ENCODE peak calls at places on chromosomes 13 and 19, in four cellular contexts. G is H1, S is IMR-90, Q is H9. X is an unnamed sample.
A peak's percentile ranks its signal among the peaks of the same experiment; 100 is the strongest.

GRCh38 chr13:49602005-49602404 is 16.6 kb upstream of the RCBTB1 start:
- DNase-seq in Q (no peak), S (peak; percentile 10), G (no peak), X (no peak)

GRCh38 chr19:50909240-50910070 is 1.7 kb downstream of the KLK4 start:
- DNase-seq in Q (peak; percentile 100), S (no peak), G (peak; percentile 100), X (peak; percentile 97)

GRCh38 chr19:21314676-21315075 is 14.5 kb downstream of the ZNF708 start:
- DNase-seq in G (no peak), Q (no peak), S (peak; percentile 5), X (no peak)

GRCh38 chr19:49712397-49712859 is 21.5 kb downstream of the CPT1C start:
- DNase-seq in G (peak; percentile 92), S (peak; percentile 1), Q (peak; percentile 96), X (peak; percentile 79)

GRCh38 chr13:44311011-44311481 is 62.6 kb upstream of the SERP2 start:
- DNase-seq in S (peak; percentile 52), Q (no peak), G (no peak), X (no peak)

GRCh38 chr19:50632151-50632835 is 7.4 kb downstream of the SYT3 start:
- DNase-seq in S (no peak), Q (no peak), G (no peak), X (no peak)

GRCh38 chr13:111280226-111280625 is 40.2 kb upstream of the TEX29 start:
- DNase-seq in Q (no peak), G (no peak), S (no peak), X (no peak)

GRCh38 chr19:2050991-2051770 is at the start of gene MKNK2:
- DNase-seq in S (peak; percentile 79), Q (peak; percentile 88), G (peak; percentile 99), X (peak; percentile 85)

GRCh38 chr13:51148952-51149573 is 38.0 kb upstream of the C13orf42 start:
- DNase-seq in G (no peak), Q (peak; percentile 86), S (peak; percentile 45), X (peak; percentile 97)

GRCh38 chr19:2714531-2715269 is 6.5 kb downstream of the DIRAS1 start:
- DNase-seq in Q (no peak), G (no peak), S (no peak), X (no peak)

GRCh38 chr19:13095934-13096890 is 6.4 kb downstream of the LYL1 start:
- DNase-seq in Q (peak; percentile 89), S (no peak), G (peak; percentile 84), X (peak; percentile 87)

GRCh38 chr19:9836021-9836420 is 903 bp downstream of the PIN1 start:
- DNase-seq in Q (no peak), G (no peak), S (peak; percentile 43), X (no peak)

GRCh38 chr19:53875602-53876340 is 6.2 kb upstream of the PRKCG start:
- DNase-seq in G (no peak), Q (no peak), S (no peak), X (no peak)

GRCh38 chr13:49498211-49498610 is 2.5 kb downstream of the PHF11 start:
- DNase-seq in G (no peak), Q (no peak), S (no peak), X (no peak)

GRCh38 chr19:41302624-41303351 is 7.2 kb upstream of the CCDC97 start:
- DNase-seq in G (no peak), Q (no peak), S (no peak), X (no peak)

GRCh38 chr13:72782717-72783116 is 784 bp downstream of the PIBF1 start:
- DNase-seq in G (no peak), Q (no peak), S (peak; percentile 10), X (peak; percentile 12)

GRCh38 chr19:40257096-40257517 is 28.0 kb downstream of the AKT2 start:
- DNase-seq in G (no peak), Q (no peak), S (no peak), X (no peak)

GRCh38 chr19:51531349-51532315 is at the start of gene SIGLEC6:
- DNase-seq in Q (no peak), S (no peak), G (no peak), X (no peak)

GRCh38 chr13:31067416-31068118 is 94.1 kb downstream of the HSPH1 start:
- DNase-seq in G (no peak), Q (no peak), S (peak; percentile 78), X (no peak)

GRCh38 chr19:633068-633785 is at the start of gene POLRMT:
- DNase-seq in G (peak; percentile 95), Q (peak; percentile 98), S (peak; percentile 98), X (peak; percentile 99)
- H2BK5ac ChIP-seq in G (peak within 1 kb of the TSS; percentile 74), Q (no peak within 1 kb of the TSS), S (peak within 1 kb of the TSS; percentile 75), X (no peak within 1 kb of the TSS)

DNA sequence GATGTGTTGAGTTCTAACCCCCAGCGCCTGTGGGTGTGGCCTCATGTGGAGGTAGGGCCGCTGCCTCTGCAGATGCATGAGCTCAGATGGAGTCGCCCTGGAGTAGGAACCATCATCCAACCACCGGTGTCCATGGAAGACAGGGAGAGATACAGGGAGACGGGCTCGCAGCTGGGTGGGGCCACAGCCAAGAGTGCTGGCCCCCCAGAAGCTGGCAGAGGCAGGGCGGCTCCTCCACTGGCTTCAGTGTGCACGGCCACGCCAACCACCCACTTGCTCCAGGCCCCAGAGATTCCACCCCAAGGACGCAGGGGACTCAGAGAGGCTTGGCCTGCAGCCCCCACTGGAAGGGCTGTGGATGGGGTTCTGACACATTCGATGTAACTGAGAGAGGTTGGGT is 5.4 kb upstream of the MCF2L start:
- DNase-seq in S (no peak), G (no peak), Q (no peak), X (no peak)
- H4K5ac ChIP-seq in S (no peak overlapping the region), G (no peak overlapping the region), Q (no peak overlapping the region), X (no peak overlapping the region)

DNA sequence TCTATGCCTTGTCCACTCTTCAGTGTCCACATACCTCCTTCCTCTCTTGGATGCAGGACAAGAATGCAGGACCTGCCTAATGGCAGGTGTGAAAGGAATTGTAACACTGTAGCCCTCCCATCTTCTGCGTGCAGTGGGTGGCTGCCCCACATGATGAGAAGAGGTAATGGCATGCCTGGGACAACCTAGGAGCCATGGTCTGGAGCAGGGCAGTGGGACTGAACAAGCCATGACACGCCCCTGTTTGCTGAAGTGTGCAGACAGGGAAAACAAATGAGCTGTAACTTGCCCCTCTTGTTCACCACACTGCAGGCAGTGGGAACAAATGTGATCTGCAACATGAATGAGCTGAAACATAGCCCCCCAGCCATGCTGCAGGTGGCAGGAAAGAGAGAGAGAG is 192.2 kb downstream of the PCDH17 start:
- DNase-seq in Q (no peak), S (no peak), G (no peak), X (no peak)
- H2BK5ac ChIP-seq in Q (no peak overlapping the region), S (no peak overlapping the region), G (no peak overlapping the region), X (no peak overlapping the region)

GRCh38 chr13:93460005-93460404 is 233.4 kb downstream of the GPC6 start:
- DNase-seq in G (no peak), Q (no peak), S (no peak), X (no peak)
- H4K5ac ChIP-seq in G (no peak overlapping the region), Q (no peak overlapping the region), S (no peak overlapping the region), X (no peak overlapping the region)

GRCh38 chr19:38692458-38693379 is 45.3 kb downstream of the ACTN4 start:
- DNase-seq in Q (no peak), S (no peak), G (no peak), X (no peak)
- H2BK5ac ChIP-seq in Q (peak overlapping the region; percentile 12), S (peak overlapping the region; percentile 95), G (peak overlapping the region; percentile 86), X (no peak overlapping the region)

GRCh38 chr13:78764665-78765064 is 105.7 kb upstream of the OBI1 start:
- DNase-seq in G (peak; percentile 57), S (no peak), Q (peak; percentile 45), X (peak; percentile 32)
- H4K5ac ChIP-seq in G (no peak overlapping the region), S (no peak overlapping the region), Q (no peak overlapping the region), X (no peak overlapping the region)

DNA sequence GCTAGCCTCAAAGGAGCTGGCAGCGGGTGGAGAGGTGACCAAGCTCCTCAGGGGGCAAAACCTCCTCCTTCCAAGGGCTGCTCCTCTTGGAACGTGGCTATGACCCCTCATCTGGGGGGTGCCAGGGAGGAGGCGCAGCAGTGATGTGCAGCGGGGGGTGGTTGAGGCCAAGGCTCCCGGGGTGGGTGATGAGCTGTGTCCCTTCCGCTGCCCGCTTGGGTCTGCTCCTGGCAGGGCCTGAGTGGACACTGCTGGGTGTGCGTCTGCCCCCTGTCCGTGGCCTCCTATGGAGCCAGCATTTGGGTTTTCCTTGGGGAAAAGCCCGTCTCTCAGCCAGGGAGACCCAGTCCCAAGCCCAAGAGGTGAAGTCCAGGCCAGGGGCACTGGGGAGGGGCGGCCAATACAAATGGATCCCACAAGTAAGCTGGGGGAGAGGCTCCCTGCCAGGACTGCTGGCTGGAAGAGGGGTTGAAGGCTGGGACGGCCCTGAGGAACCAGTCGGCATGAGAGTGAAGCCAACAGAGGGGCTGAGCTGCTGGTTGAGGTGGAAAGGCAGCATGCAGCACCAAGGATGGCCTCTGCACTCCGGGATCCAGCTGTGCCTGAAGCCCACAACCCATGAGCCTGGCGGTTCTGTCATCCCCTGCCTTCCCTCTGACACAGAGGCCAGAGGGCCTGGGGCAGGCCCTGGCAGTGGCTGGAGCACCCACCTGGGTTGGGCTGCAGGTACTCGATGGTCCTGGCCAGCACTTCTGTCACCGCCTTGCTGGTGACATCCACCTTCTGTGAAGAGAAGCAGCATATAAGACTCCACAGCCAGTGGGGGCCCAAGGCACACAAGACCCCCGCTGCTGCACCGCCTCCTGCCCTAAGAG is 22.7 kb downstream of the MPND start:
- DNase-seq in Q (no peak), G (peak; percentile 39), S (no peak), X (no peak)
- H2BK5ac ChIP-seq in Q (no peak overlapping the region), G (peak overlapping the region; percentile 44), S (no peak overlapping the region), X (no peak overlapping the region)

DNA sequence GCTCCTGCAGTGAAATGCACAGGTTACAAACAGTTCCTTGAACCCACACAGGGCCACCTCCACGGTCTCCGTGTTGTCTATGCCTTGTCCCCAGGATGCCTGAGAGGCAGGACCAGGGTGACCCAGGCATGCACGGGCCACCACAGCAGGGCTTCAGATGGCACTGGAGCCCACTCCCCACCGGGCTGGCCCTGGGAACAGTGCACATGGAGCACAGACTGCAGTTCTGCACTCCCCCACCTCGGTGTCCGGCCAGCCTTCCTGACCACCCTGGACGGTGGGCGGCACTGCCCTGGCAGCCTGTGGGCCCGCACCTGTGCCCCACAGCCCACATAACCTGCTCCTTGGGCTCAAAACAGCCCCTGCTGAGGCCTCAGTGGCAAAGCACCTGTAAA is 14.3 kb upstream of the SLC35E1 start:
- DNase-seq in G (no peak), Q (no peak), S (no peak), X (no peak)
- H4K5ac ChIP-seq in G (no peak overlapping the region), Q (no peak overlapping the region), S (no peak overlapping the region), X (no peak overlapping the region)

GRCh38 chr13:34926513-34926912 is 15.6 kb upstream of the NBEA start:
- DNase-seq in G (no peak), Q (no peak), S (peak; percentile 47), X (peak; percentile 50)
- H2BK5ac ChIP-seq in G (no peak overlapping the region), Q (no peak overlapping the region), S (no peak overlapping the region), X (no peak overlapping the region)